ENCODE peak calls at places on chromosomes 3 and 15, in five cellular contexts. V is neural progenitor cell; D is tibial artery; F is AG09319; W is CD4-positive, alpha-beta T cell. S is an unnamed sample.

GRCh38 chr3:45572755-45573154 is 21.8 kb upstream of the LIMD1 start:
- DNase-seq in F (no peak), W (no peak), D (no peak), V (no peak), S (no peak)

GRCh38 chr3:49803464-49804140 is 541 bp downstream of the INKA1 start:
- DNase-seq in W (peak; percentile 43), F (peak; percentile 46), D (no peak), V (peak; percentile 77), S (peak; percentile 51)

GRCh38 chr15:75468908-75469307 is 17.4 kb upstream of the SIN3A start:
- DNase-seq in F (no peak), D (no peak), W (no peak), V (no peak), S (no peak)

GRCh38 chr3:66403268-66403990 is 97.4 kb downstream of the LRIG1 start:
- DNase-seq in F (no peak), D (no peak), W (no peak), V (no peak), S (no peak)

GRCh38 chr3:54038391-54038790 is 84.0 kb upstream of the CACNA2D3 start:
- DNase-seq in D (no peak), F (no peak), W (no peak), V (no peak), S (no peak)

GRCh38 chr3:7875858-7876442 is 625.7 kb upstream of the LMCD1 start:
- DNase-seq in D (no peak), W (no peak), F (no peak), V (no peak), S (no peak)

GRCh38 chr15:66907826-66908502 is 157.4 kb upstream of the SMAD3 start:
- DNase-seq in D (peak; percentile 73), V (no peak), F (no peak), W (no peak), S (no peak)

GRCh38 chr3:165254812-165255211 is 58.6 kb upstream of the SLITRK3 start:
- DNase-seq in V (peak; percentile 50), D (no peak), F (no peak), W (no peak), S (peak; percentile 22)

GRCh38 chr15:73919706-73920105 is 6.6 kb upstream of the LOXL1 start:
- DNase-seq in F (no peak), V (no peak), D (no peak), W (no peak), S (no peak)

GRCh38 chr3:183435701-183436100 is 7.3 kb upstream of the MCF2L2 start:
- DNase-seq in W (no peak), F (no peak), D (no peak), V (no peak), S (no peak)

GRCh38 chr3:178518660-178519396 is 17.4 kb upstream of the KCNMB2 start:
- DNase-seq in W (no peak), D (no peak), V (no peak), F (no peak), S (no peak)

GRCh38 chr3:66276705-66277274 is 56.0 kb downstream of the SLC25A26 start:
- DNase-seq in D (peak; percentile 55), W (peak; percentile 24), V (peak; percentile 74), F (peak; percentile 52), S (peak; percentile 68)

GRCh38 chr15:78040653-78041244 is 36.8 kb downstream of the TBC1D2B start:
- DNase-seq in D (no peak), W (no peak), V (no peak), F (no peak), S (no peak)

GRCh38 chr15:63600001-63600645 is 2.9 kb downstream of the FBXL22 start:
- DNase-seq in D (peak; percentile 38), W (no peak), F (no peak), V (peak; percentile 61), S (no peak)

GRCh38 chr3:123328851-123329635 is 119.8 kb downstream of the ADCY5 start:
- DNase-seq in W (peak; percentile 61), F (peak; percentile 12), D (peak; percentile 78), V (peak; percentile 84), S (peak; percentile 91)

GRCh38 chr3:177478170-177478859 is 281.0 kb upstream of the TBL1XR1 start:
- DNase-seq in W (no peak), V (no peak), D (peak; percentile 48), F (peak; percentile 99), S (no peak)

GRCh38 chr15:42131006-42131405 is 25.4 kb downstream of the PLA2G4F start:
- DNase-seq in D (no peak), F (no peak), W (no peak), V (no peak), S (no peak)

GRCh38 chr3:47901280-47901833 is 98.4 kb downstream of the DHX30 start:
- DNase-seq in V (no peak), W (no peak), D (no peak), F (no peak), S (no peak)

GRCh38 chr3:142950972-142951371 is 12.5 kb downstream of the PAQR9 start:
- DNase-seq in D (no peak), F (no peak), V (no peak), W (no peak), S (no peak)

GRCh38 chr3:142946861-142947260 is 16.6 kb downstream of the PAQR9 start:
- DNase-seq in V (no peak), D (no peak), W (no peak), F (no peak), S (no peak)

GRCh38 chr3:142945023-142945422 is 18.5 kb downstream of the PAQR9 start:
- DNase-seq in V (no peak), D (no peak), W (no peak), F (no peak), S (no peak)

GRCh38 chr3:142947352-142947751 is 16.1 kb downstream of the PAQR9 start:
- DNase-seq in W (no peak), V (no peak), F (no peak), D (no peak), S (no peak)

DNA sequence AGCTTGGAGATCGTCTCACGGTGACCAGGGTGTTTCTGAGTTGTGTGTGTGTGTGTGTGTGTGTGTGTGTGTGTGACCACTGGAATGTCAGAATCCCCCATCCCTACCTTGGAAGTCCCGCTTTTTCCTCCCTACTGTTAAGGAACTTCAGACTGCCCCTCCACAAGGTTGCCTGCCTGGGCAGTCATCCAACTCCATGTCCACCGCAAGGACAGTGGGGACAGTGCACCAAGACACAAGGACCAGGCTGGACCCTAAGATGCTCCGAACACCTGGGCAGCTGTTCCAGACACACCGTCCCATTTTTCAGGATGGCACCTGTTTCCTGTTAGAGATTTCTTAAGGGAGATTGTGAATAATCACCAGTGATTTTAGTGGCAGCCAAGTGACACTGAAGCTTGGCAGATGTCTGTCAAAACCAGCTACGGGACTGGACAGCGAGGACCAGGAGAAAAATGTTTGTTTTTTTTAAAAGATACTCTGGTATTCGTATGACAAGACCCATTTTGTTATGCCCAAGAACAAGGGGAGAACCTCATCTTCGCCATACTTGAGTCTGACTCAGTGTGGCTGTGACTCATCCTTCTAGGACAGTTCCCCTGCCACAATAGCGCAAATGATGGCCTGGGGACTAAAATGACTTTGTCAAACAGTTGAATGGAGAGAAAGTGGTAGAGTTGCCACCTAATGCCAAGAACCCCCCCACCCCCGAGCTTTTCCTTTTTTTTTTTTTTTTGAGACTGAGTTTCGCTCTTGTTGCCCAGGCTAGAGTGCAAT is 15.5 kb downstream of the PAQR9 start:
- DNase-seq in F (no peak), D (no peak), V (no peak), W (no peak), S (no peak)
- TF ChIP-seq CTCF in F (no peak), D (no peak), V (no peak), W (no peak), S (no peak)

GRCh38 chr3:14110699-14111098 is 14.0 kb downstream of the CHCHD4 start:
- DNase-seq in W (no peak), V (no peak), D (no peak), F (no peak), S (no peak)

GRCh38 chr3:14118400-14119165 is 6.1 kb downstream of the CHCHD4 start:
- DNase-seq in F (no peak), D (no peak), V (no peak), W (no peak), S (no peak)

GRCh38 chr3:14119166-14119510 is 5.5 kb downstream of the CHCHD4 start:
- DNase-seq in W (no peak), D (no peak), V (no peak), F (no peak), S (no peak)

GRCh38 chr3:14117468-14118399 is 6.9 kb downstream of the CHCHD4 start:
- DNase-seq in W (no peak), D (no peak), F (no peak), V (no peak), S (no peak)

GRCh38 chr3:14113964-14114667 is 10.6 kb downstream of the CHCHD4 start:
- DNase-seq in V (peak; percentile 20), F (no peak), D (no peak), W (no peak), S (no peak)
- TF ChIP-seq CTCF in V (peak; percentile 58), F (no peak), D (no peak), W (no peak), S (no peak)

GRCh38 chr3:25018909-25019308 is 409.2 kb upstream of the RARB start:
- DNase-seq in F (no peak), W (no peak), V (no peak), D (no peak), S (no peak)

GRCh38 chr3:25019506-25019905 is 408.6 kb upstream of the RARB start:
- DNase-seq in W (no peak), V (no peak), D (no peak), F (no peak), S (no peak)

GRCh38 chr3:25027639-25028038 is 400.4 kb upstream of the RARB start:
- DNase-seq in D (no peak), V (no peak), F (no peak), W (no peak), S (no peak)

DNA sequence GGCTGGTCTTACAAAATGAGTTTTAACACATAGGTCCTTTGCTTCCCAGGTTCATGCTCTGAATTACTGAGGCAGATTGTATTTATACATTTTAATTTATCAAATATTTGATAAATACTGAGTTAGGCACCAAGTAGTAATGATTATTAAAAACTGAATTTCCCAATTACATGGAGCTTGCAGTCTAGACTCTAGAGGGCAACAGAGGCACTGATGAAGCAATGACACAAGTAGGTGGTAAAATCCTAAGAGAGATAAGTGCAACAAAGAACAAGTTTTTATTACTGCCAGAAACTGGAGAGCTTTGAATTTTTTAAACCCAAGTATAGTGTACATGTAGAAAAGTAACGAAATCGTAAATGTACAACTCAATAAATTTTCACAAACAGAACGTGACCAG is 406.2 kb upstream of the RARB start:
- DNase-seq in V (no peak), W (no peak), D (no peak), F (no peak), S (no peak)
- TF ChIP-seq CTCF in V (peak; percentile 46), W (no peak), D (peak; percentile 60), F (peak; percentile 66), S (peak; percentile 28)

GRCh38 chr3:36710606-36711005 is 53.7 kb downstream of the DCLK3 start:
- DNase-seq in F (no peak), W (no peak), V (no peak), D (no peak), S (no peak)

GRCh38 chr3:36709281-36709680 is 55.1 kb downstream of the DCLK3 start:
- DNase-seq in F (no peak), V (no peak), D (no peak), W (no peak), S (no peak)

GRCh38 chr3:36705015-36705414 is 59.3 kb downstream of the DCLK3 start:
- DNase-seq in V (no peak), F (no peak), W (no peak), D (no peak), S (no peak)

GRCh38 chr3:36709826-36710365 is 54.5 kb downstream of the DCLK3 start:
- DNase-seq in F (no peak), W (no peak), D (no peak), V (no peak), S (no peak)

GRCh38 chr3:36707623-36708409 is 56.5 kb downstream of the DCLK3 start:
- DNase-seq in D (no peak), F (no peak), V (no peak), W (no peak), S (no peak)
- TF ChIP-seq CTCF in D (no peak), F (peak; percentile 16), V (peak; percentile 34), W (no peak), S (peak; percentile 33)

GRCh38 chr3:81472600-81473362 is 288.7 kb downstream of the GBE1 start:
- DNase-seq in D (no peak), F (no peak), V (no peak), W (no peak), S (no peak)
- TF ChIP-seq CTCF in D (no peak), F (no peak), V (no peak), W (no peak), S (no peak)